ENCODE peak calls at places on chromosomes 3 and 15, in four cellular contexts. G is tibial artery, R is retinal pigment epithelial cell, H is GM23338. X is an unnamed sample.

GRCh38 chr15:73017987-73018386 is 34.3 kb upstream of the NEO1 start:
- DNase-seq in H (no peak), R (no peak), G (no peak), X (no peak)

GRCh38 chr3:66856555-66856954 is 141.6 kb upstream of the KBTBD8 start:
- DNase-seq in H (no peak), G (no peak), R (no peak), X (no peak)

GRCh38 chr15:45993508-45993907 is 358.7 kb downstream of the SQOR start:
- DNase-seq in R (no peak), G (no peak), H (no peak), X (no peak)

GRCh38 chr3:161343540-161343939 is 27.8 kb downstream of the SPTSSB start:
- DNase-seq in H (no peak), R (no peak), G (no peak), X (no peak)

GRCh38 chr3:8964436-8965370 is 1.4 kb upstream of the RAD18 start:
- DNase-seq in R (no peak), H (peak), G (no peak), X (peak)

GRCh38 chr3:8937064-8938020 is 25.9 kb downstream of the RAD18 start:
- DNase-seq in H (no peak), R (peak), G (no peak), X (no peak)

GRCh38 chr15:38667875-38668274 is 103.3 kb upstream of the RASGRP1 start:
- DNase-seq in G (no peak), R (no peak), H (no peak), X (no peak)

GRCh38 chr3:113054552-113054951 is 63.8 kb downstream of the GTPBP8 start:
- DNase-seq in G (no peak), H (no peak), R (no peak), X (no peak)

GRCh38 chr3:52238761-52239701 is at the start of gene TWF2:
- DNase-seq in G (peak), R (no peak), H (peak), X (peak)

GRCh38 chr15:40941078-40941527 is 12.0 kb downstream of the DLL4 start:
- DNase-seq in G (no peak), H (no peak), R (no peak), X (no peak)

GRCh38 chr3:154191520-154191919 is 70.3 kb downstream of the ARHGEF26 start:
- DNase-seq in G (no peak), H (no peak), R (no peak), X (no peak)

GRCh38 chr15:75145027-75145841 is 56.4 kb upstream of the C15orf39 start:
- DNase-seq in G (no peak), H (no peak), R (no peak), X (no peak)

GRCh38 chr3:196694202-196694638 is 17.8 kb downstream of the CEP19 start:
- DNase-seq in R (no peak), H (no peak), G (no peak), X (no peak)

GRCh38 chr3:156033428-156033827 is 87.0 kb upstream of the KCNAB1 start:
- DNase-seq in R (no peak), H (peak), G (no peak), X (no peak)

GRCh38 chr3:192896208-192896607 is 21.4 kb downstream of the MB21D2 start:
- DNase-seq in H (no peak), G (no peak), R (no peak), X (no peak)

GRCh38 chr3:183287301-183287971 is 34.4 kb downstream of the B3GNT5 start:
- DNase-seq in G (peak), R (peak), H (no peak), X (no peak)

GRCh38 chr3:106628407-106628806 is 748.8 kb upstream of the CCDC54 start:
- DNase-seq in H (no peak), G (no peak), R (no peak), X (no peak)

GRCh38 chr15:101187820-101188516 is 63.9 kb downstream of the CHSY1 start:
- DNase-seq in G (no peak), H (no peak), R (peak), X (no peak)

GRCh38 chr3:186643493-186643892 is 3.3 kb downstream of the FETUB start:
- DNase-seq in R (no peak), H (peak), G (no peak), X (no peak)

GRCh38 chr3:67947808-67948508 is 293.5 kb upstream of the SUCLG2 start:
- DNase-seq in R (no peak), G (no peak), H (peak), X (peak)

GRCh38 chr15:45425135-45425534 is 46.8 kb upstream of the GATM start:
- DNase-seq in R (peak), H (no peak), G (no peak), X (no peak)

GRCh38 chr3:152264378-152264777 is 4.4 kb upstream of the MBNL1 start:
- DNase-seq in G (no peak), R (no peak), H (no peak), X (no peak)

GRCh38 chr3:149390772-149391212 is 13.3 kb upstream of the TM4SF1 start:
- DNase-seq in R (no peak), G (no peak), H (no peak), X (peak)

GRCh38 chr3:39050020-39050419 is 1.7 kb downstream of the SCN11A start:
- DNase-seq in R (no peak), G (no peak), H (no peak), X (no peak)

GRCh38 chr3:48042071-48042760 is 26.0 kb upstream of the MAP4 start:
- DNase-seq in R (no peak), G (no peak), H (no peak), X (no peak)

GRCh38 chr3:46902188-46902631 is 24.7 kb downstream of the PTH1R start:
- DNase-seq in R (no peak), H (no peak), G (no peak), X (no peak)

GRCh38 chr3:177286034-177286433 is 88.8 kb upstream of the TBL1XR1 start:
- DNase-seq in H (no peak), G (no peak), R (no peak), X (peak)

GRCh38 chr3:11678735-11679134 is 35.0 kb upstream of the VGLL4 start:
- DNase-seq in H (no peak), G (no peak), R (no peak), X (no peak)

GRCh38 chr15:61155741-61156700 is 73.1 kb downstream of the RORA start:
- DNase-seq in G (peak), H (peak), R (no peak), X (no peak)

GRCh38 chr15:58260911-58261267 is 122.7 kb downstream of the AQP9 start:
- DNase-seq in H (no peak), R (peak), G (no peak), X (no peak)

GRCh38 chr15:58260186-58260910 is 122.2 kb downstream of the AQP9 start:
- DNase-seq in H (no peak), R (no peak), G (no peak), X (no peak)

GRCh38 chr15:58261368-58261767 is 123.2 kb downstream of the AQP9 start:
- DNase-seq in G (no peak), R (no peak), H (no peak), X (no peak)

GRCh38 chr15:58267026-58267425 is 128.8 kb downstream of the AQP9 start:
- DNase-seq in G (no peak), R (no peak), H (no peak), X (no peak)

DNA sequence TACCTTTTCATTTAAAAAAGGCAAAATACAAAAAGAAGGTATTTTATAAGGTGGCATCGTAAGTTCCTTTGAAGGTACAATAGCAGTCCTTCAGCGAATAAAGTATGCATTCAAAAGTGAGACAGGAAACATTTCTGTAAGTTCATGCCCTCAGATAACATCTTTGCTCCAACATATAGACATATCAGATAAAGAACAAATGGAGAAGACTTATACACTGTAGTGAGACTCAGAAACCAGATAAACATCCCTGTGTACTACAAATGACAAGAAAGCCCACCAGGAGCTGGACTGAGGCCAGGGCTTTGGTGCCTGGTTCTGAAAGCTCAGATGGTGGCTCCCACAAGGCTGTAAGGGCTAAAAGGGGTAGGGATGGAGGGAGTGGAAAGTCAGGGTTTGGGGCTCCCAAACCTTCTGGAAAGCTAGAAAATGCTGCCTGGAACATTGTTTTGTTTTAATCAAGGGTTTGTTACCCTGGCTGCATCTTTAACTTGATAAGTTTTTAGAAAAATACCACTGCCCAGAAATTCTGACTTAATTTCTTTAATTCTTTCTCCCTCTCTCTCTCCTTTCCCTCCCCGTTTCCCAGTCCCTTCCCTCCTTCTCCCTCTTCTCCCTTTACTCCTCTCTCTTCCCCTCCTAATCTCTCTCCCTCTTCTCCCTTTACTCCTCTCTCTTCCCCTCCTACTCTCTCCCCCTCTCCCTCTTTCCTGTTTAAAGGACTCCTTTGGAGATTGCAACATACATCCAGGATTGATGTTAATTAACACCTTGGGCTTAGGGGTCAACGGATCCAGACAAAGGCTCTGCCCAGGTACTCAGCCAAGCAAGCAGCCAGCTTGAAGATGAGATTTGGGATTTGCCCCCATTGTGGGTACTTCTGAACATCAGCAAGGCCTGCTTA is 126.1 kb downstream of the AQP9 start:
- DNase-seq in H (no peak), R (no peak), G (no peak), X (no peak)
- TF ChIP-seq CTCF in H (no peak), R (no peak), G (no peak), X (no peak)

DNA sequence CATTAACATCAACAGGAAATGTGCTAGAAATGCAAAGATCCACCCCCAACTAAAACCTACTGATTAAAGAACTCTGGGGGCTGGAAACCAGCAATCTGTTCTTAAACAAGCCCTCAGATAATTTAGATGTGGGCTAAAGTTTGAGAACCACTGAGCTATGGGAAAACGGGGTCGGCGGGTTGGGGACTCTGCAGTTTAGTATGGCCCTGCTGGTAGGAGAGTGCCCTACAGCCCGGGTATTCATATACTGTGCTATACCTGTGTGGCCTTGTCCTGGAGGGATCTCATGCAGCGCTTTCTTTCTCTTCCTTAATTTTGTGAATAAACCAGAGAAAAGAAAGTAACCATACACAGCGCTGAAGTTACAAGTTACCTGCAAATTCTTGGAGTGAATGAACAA is 189.7 kb upstream of the GBE1 start:
- DNase-seq in H (peak), R (no peak), G (no peak), X (no peak)
- TF ChIP-seq CTCF in H (no peak), R (no peak), G (no peak), X (no peak)

GRCh38 chr15:29934251-29934650 is 112.0 kb upstream of the TJP1 start:
- DNase-seq in R (no peak), H (no peak), G (no peak), X (no peak)

GRCh38 chr15:29936353-29937049 is 114.2 kb upstream of the TJP1 start:
- DNase-seq in R (no peak), G (no peak), H (no peak), X (no peak)

GRCh38 chr15:29933043-29933442 is 110.8 kb upstream of the TJP1 start:
- DNase-seq in G (no peak), R (no peak), H (no peak), X (no peak)

GRCh38 chr15:29937956-29938355 is 115.7 kb upstream of the TJP1 start:
- DNase-seq in R (no peak), H (no peak), G (no peak), X (no peak)

DNA sequence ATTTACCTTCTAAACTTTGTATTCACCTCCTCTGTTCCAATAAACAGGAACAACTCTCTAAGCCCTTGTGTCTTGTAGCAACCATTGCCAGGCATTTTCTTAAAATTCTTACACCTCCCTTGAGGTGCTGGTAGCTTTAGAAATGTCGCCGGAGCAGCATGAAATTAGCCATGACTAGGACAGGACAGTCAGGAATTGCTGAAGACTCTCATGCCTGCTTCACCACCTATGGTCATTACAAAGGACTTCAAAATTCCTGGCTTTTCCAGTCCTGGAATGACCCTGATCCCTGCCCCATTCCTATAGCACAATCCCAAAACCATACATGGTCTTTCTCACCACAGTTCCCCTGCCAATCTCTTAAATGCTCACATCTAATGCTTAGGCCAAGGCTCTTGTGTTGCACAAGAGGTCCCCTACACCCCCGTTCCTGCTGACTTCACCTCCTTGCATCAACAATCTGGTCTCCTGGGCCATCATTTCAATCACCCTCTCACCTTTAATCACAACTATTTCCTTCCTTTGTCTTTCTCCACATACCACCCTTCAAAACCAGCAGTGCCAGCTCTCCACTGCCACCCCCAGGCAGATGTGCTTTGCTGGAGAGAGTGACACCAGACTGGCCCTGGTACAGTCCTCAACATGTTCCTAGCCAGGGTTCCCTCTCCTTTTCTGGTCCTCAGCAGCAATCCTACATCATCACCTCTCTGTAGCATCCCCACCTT is 113.2 kb upstream of the TJP1 start:
- DNase-seq in G (no peak), R (no peak), H (peak), X (peak)
- TF ChIP-seq CTCF in G (no peak), R (peak), H (peak), X (no peak)

GRCh38 chr3:64387688-64388087 is 162.4 kb upstream of the PRICKLE2 start:
- DNase-seq in R (no peak), H (no peak), G (no peak), X (no peak)

GRCh38 chr3:64393193-64393592 is 167.9 kb upstream of the PRICKLE2 start:
- DNase-seq in R (no peak), G (no peak), H (no peak), X (no peak)

GRCh38 chr3:64385256-64385655 is 160.0 kb upstream of the PRICKLE2 start:
- DNase-seq in R (no peak), G (no peak), H (no peak), X (no peak)

GRCh38 chr3:64392001-64392400 is 166.7 kb upstream of the PRICKLE2 start:
- DNase-seq in H (no peak), R (no peak), G (no peak), X (no peak)

GRCh38 chr3:64388886-64389285 is 163.6 kb upstream of the PRICKLE2 start:
- DNase-seq in H (no peak), G (no peak), R (no peak), X (no peak)
- TF ChIP-seq CTCF in H (no peak), G (no peak), R (no peak), X (no peak)